ENCODE peak calls at places on chromosomes 2 and 18, in ten cellular contexts. One of them, this sample, is unnamed.

GRCh38 chr18:33755918-33756590 is 178.0 kb downstream of the ASXL3 start:
- DNase-seq in H1: peak
- DNase-seq in transverse colon: peak
- DNase-seq in tibial nerve: no peak
- DNase-seq in stomach: no peak
- DNase-seq in K562: no peak
- DNase-seq in GM12878: no peak
- DNase-seq in A549: peak
- DNase-seq in SK-N-SH: no peak
- DNase-seq in ovary: peak
- DNase-seq in this sample: no peak

GRCh38 chr18:58161659-58162058 is 117.6 kb downstream of the NEDD4L start:
- DNase-seq in H1: no peak
- DNase-seq in transverse colon: peak
- DNase-seq in tibial nerve: no peak
- DNase-seq in stomach: no peak
- DNase-seq in K562: peak
- DNase-seq in GM12878: no peak
- DNase-seq in A549: no peak
- DNase-seq in SK-N-SH: peak
- DNase-seq in ovary: no peak
- DNase-seq in this sample: no peak

GRCh38 chr2:127195140-127196074 is 24.7 kb downstream of the CYP27C1 start:
- DNase-seq in H1: no peak
- DNase-seq in transverse colon: no peak
- DNase-seq in tibial nerve: no peak
- DNase-seq in stomach: no peak
- DNase-seq in K562: no peak
- DNase-seq in GM12878: no peak
- DNase-seq in A549: no peak
- DNase-seq in SK-N-SH: no peak
- DNase-seq in ovary: no peak
- DNase-seq in this sample: no peak

GRCh38 chr2:226661789-226662545 is 137.7 kb downstream of the IRS1 start:
- DNase-seq in H1: no peak
- DNase-seq in transverse colon: no peak
- DNase-seq in tibial nerve: no peak
- DNase-seq in stomach: no peak
- DNase-seq in K562: peak
- DNase-seq in GM12878: no peak
- DNase-seq in A549: peak
- DNase-seq in SK-N-SH: no peak
- DNase-seq in ovary: peak
- DNase-seq in this sample: no peak

GRCh38 chr2:20657522-20658235 is 6.8 kb upstream of the HS1BP3 start:
- DNase-seq in H1: no peak
- DNase-seq in transverse colon: no peak
- DNase-seq in tibial nerve: no peak
- DNase-seq in stomach: no peak
- DNase-seq in K562: no peak
- DNase-seq in GM12878: no peak
- DNase-seq in A549: no peak
- DNase-seq in SK-N-SH: no peak
- DNase-seq in ovary: no peak
- DNase-seq in this sample: no peak

GRCh38 chr2:83650897-83651296 is 808.2 kb downstream of the SUCLG1 start:
- DNase-seq in H1: no peak
- DNase-seq in transverse colon: no peak
- DNase-seq in tibial nerve: no peak
- DNase-seq in stomach: no peak
- DNase-seq in K562: no peak
- DNase-seq in GM12878: no peak
- DNase-seq in A549: no peak
- DNase-seq in SK-N-SH: no peak
- DNase-seq in ovary: no peak
- DNase-seq in this sample: no peak

GRCh38 chr2:118050386-118050785 is 36.5 kb upstream of the CCDC93 start:
- DNase-seq in H1: no peak
- DNase-seq in transverse colon: no peak
- DNase-seq in tibial nerve: no peak
- DNase-seq in stomach: no peak
- DNase-seq in K562: no peak
- DNase-seq in GM12878: no peak
- DNase-seq in A549: no peak
- DNase-seq in SK-N-SH: no peak
- DNase-seq in ovary: no peak
- DNase-seq in this sample: no peak

GRCh38 chr2:150598383-150598782 is 110.9 kb upstream of the RND3 start:
- DNase-seq in H1: no peak
- DNase-seq in transverse colon: no peak
- DNase-seq in tibial nerve: no peak
- DNase-seq in stomach: peak
- DNase-seq in K562: no peak
- DNase-seq in GM12878: no peak
- DNase-seq in A549: no peak
- DNase-seq in SK-N-SH: no peak
- DNase-seq in ovary: no peak
- DNase-seq in this sample: no peak

GRCh38 chr2:199602271-199602895 is 144.6 kb upstream of the SATB2 start:
- DNase-seq in H1: no peak
- DNase-seq in transverse colon: peak
- DNase-seq in tibial nerve: no peak
- DNase-seq in stomach: no peak
- DNase-seq in K562: peak
- DNase-seq in GM12878: no peak
- DNase-seq in A549: peak
- DNase-seq in SK-N-SH: peak
- DNase-seq in ovary: no peak
- DNase-seq in this sample: no peak

DNA sequence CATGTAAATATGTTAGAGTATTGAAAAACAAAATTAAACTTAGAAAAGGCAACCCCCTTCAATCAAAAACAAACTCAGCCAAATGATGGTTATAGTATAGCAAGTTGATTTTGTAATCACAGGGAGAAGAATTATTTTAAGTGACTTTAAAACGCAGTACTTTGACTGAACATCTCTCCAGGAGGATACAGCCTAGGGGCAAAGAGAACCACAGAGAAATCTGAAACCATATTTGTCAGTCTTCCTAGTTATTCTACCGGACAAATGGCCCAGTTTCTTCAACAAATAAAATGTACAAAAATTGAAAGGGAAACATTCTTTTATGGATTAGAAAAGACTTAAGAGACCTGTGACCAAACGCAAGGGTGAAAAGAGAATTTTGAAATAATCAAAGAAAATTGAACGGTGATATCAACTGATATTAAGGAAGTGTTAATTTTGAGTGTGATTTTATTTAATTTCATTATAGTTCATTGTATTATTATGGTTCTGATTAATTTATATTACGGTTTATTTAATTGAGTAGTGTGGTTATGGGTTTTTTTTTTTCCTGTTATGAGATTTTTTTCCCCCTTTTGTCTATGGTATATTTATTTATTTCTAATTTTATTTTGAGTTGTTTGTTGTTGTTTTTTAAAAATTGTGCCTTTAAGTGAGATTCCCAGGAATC is 75.3 kb downstream of the HNRNPLL start:
- DNase-seq in H1: no peak
- DNase-seq in transverse colon: no peak
- DNase-seq in tibial nerve: no peak
- DNase-seq in stomach: no peak
- DNase-seq in K562: no peak
- DNase-seq in GM12878: no peak
- DNase-seq in A549: no peak
- DNase-seq in SK-N-SH: no peak
- DNase-seq in ovary: no peak
- DNase-seq in this sample: no peak
- H3K4me3 ChIP-seq in H1: no peak
- H3K4me3 ChIP-seq in transverse colon: peak
- H3K4me3 ChIP-seq in tibial nerve: peak
- H3K4me3 ChIP-seq in stomach: peak
- H3K4me3 ChIP-seq in K562: peak
- H3K4me3 ChIP-seq in GM12878: no peak
- H3K4me3 ChIP-seq in A549: peak
- H3K4me3 ChIP-seq in SK-N-SH: peak
- H3K4me3 ChIP-seq in ovary: no peak
- H3K4me3 ChIP-seq in this sample: peak

GRCh38 chr2:235538989-235539388 is 45.1 kb downstream of the AGAP1 start:
- DNase-seq in H1: no peak
- DNase-seq in transverse colon: peak
- DNase-seq in tibial nerve: no peak
- DNase-seq in stomach: no peak
- DNase-seq in K562: no peak
- DNase-seq in GM12878: no peak
- DNase-seq in A549: no peak
- DNase-seq in SK-N-SH: no peak
- DNase-seq in ovary: no peak
- DNase-seq in this sample: no peak
- TF ChIP-seq EP300 in H1: no peak
- TF ChIP-seq EP300 in transverse colon: no peak
- TF ChIP-seq EP300 in tibial nerve: no peak
- TF ChIP-seq EP300 in stomach: no peak
- TF ChIP-seq EP300 in K562: no peak
- TF ChIP-seq EP300 in GM12878: no peak
- TF ChIP-seq EP300 in A549: no peak
- TF ChIP-seq EP300 in SK-N-SH: no peak
- TF ChIP-seq EP300 in ovary: no peak
- TF ChIP-seq EP300 in this sample: no peak

DNA sequence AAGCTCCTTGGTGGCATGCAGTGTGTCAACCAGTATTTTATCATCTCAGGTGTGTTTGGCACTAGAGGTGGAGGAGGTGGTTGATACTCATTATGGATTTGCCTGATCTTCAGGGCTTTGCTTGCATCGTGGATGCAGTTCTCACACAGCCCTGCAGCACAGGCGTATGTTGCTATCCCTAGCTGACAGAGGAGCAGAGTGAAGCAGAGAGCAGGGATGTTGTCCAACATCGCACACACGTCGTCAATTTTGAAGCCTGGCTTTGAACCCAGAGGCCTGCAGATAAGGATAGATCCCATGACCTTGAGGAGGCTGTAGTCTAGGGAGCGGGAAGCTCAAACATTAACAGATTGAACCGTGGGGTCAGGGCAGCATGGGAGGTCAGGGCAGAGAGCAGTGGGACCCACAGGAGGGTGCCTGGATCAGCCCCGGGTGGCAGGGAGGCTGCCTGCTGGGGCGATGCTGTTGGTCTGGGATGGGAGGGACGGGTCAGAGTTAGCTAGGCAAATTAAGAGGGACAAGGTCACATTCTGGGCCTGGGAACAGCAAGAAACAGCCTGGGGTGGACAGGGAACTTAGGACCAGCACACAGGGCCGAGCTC is 4.2 kb downstream of the RNF144A start:
- DNase-seq in H1: no peak
- DNase-seq in transverse colon: no peak
- DNase-seq in tibial nerve: no peak
- DNase-seq in stomach: no peak
- DNase-seq in K562: no peak
- DNase-seq in GM12878: no peak
- DNase-seq in A549: no peak
- DNase-seq in SK-N-SH: no peak
- DNase-seq in ovary: no peak
- DNase-seq in this sample: no peak
- H3K4me3 ChIP-seq in H1: no peak
- H3K4me3 ChIP-seq in transverse colon: no peak
- H3K4me3 ChIP-seq in tibial nerve: no peak
- H3K4me3 ChIP-seq in stomach: no peak
- H3K4me3 ChIP-seq in K562: no peak
- H3K4me3 ChIP-seq in GM12878: no peak
- H3K4me3 ChIP-seq in A549: no peak
- H3K4me3 ChIP-seq in SK-N-SH: no peak
- H3K4me3 ChIP-seq in ovary: no peak
- H3K4me3 ChIP-seq in this sample: no peak

DNA sequence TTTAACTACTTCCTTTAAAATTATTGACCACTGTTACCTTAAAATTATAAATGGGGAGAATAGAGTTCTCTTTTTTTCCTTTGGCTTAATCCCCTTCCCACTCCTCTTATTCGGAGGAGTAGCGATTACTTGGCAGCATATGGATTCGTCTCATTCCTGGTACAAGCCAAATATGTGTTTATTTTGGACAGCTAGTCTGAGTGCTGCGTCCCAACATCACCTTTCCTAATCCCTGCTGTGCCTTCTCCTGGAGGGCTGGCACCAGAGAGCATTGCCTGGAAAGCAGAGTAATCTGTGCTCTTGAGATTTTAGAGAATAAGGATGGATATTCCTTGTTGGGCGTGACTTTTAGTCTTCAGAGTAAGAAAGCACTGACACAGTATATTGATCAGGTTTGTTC is 185.6 kb downstream of the AGAP1 start:
- DNase-seq in H1: no peak
- DNase-seq in transverse colon: no peak
- DNase-seq in tibial nerve: no peak
- DNase-seq in stomach: no peak
- DNase-seq in K562: no peak
- DNase-seq in GM12878: no peak
- DNase-seq in A549: no peak
- DNase-seq in SK-N-SH: no peak
- DNase-seq in ovary: no peak
- DNase-seq in this sample: no peak
- TF ChIP-seq EP300 in H1: no peak
- TF ChIP-seq EP300 in transverse colon: no peak
- TF ChIP-seq EP300 in tibial nerve: no peak
- TF ChIP-seq EP300 in stomach: no peak
- TF ChIP-seq EP300 in K562: no peak
- TF ChIP-seq EP300 in GM12878: no peak
- TF ChIP-seq EP300 in A549: no peak
- TF ChIP-seq EP300 in SK-N-SH: no peak
- TF ChIP-seq EP300 in ovary: no peak
- TF ChIP-seq EP300 in this sample: no peak

This sample was measured in suprapubic skin.